ENCODE peak calls at places on chromosomes 6 and 20, in eight cellular contexts. M is HCT116, Y is upper lobe of left lung, N is stomach, Z is GM12878, F is HepG2, O is Panc1, I is suprapubic skin. A is an unnamed sample.
A peak's percentile ranks its signal among the peaks of the same experiment; 100 is the strongest.

GRCh38 chr20:50425076-50425475 is 85.1 kb upstream of the PTPN1 start:
- DNase-seq in Y (no peak), Z (no peak), I (no peak), N (no peak), O (no peak), F (peak; percentile 61), M (peak; percentile 42), A (no peak)

GRCh38 chr6:25307805-25308494 is 28.8 kb downstream of the CARMIL1 start:
- DNase-seq in F (no peak), N (no peak), M (no peak), I (no peak), O (no peak), Y (no peak), Z (no peak), A (no peak)

GRCh38 chr20:47792021-47792618 is 6.8 kb upstream of the SULF2 start:
- DNase-seq in Z (no peak), F (no peak), Y (peak; percentile 28), N (no peak), O (no peak), M (no peak), I (no peak), A (no peak)

GRCh38 chr6:154500769-154501171 is 9.7 kb downstream of the CNKSR3 start:
- DNase-seq in Z (no peak), M (no peak), I (no peak), O (no peak), F (peak; percentile 66), N (no peak), Y (no peak), A (no peak)

GRCh38 chr6:43477235-43478007 is at the start of gene TJAP1:
- DNase-seq in M (peak; percentile 64), F (peak; percentile 80), O (no peak), Z (peak; percentile 36), Y (peak; percentile 92), I (peak; percentile 95), N (peak; percentile 95), A (no peak)

GRCh38 chr20:38806855-38807655 is 1.6 kb downstream of the PPP1R16B start:
- DNase-seq in F (no peak), Z (no peak), I (no peak), N (no peak), Y (no peak), M (no peak), O (no peak), A (no peak)

GRCh38 chr20:535958-536357 is 7.6 kb downstream of the CSNK2A1 start:
- DNase-seq in O (no peak), M (no peak), N (no peak), I (no peak), Y (peak; percentile 40), F (no peak), Z (no peak), A (no peak)

GRCh38 chr20:24034820-24035219 is 46.2 kb upstream of the GGTLC1 start:
- DNase-seq in N (no peak), M (no peak), Y (peak; percentile 53), Z (no peak), F (peak; percentile 78), O (no peak), I (no peak), A (no peak)

GRCh38 chr6:165875946-165876345 is 212.9 kb upstream of the PDE10A start:
- DNase-seq in F (no peak), Y (no peak), N (no peak), M (no peak), Z (no peak), O (no peak), I (peak; percentile 54), A (no peak)

GRCh38 chr20:61930776-61931475 is 134.8 kb downstream of the TAF4 start:
- DNase-seq in N (no peak), F (no peak), Y (no peak), M (no peak), O (no peak), I (peak; percentile 75), Z (no peak), A (no peak)

GRCh38 chr6:168136001-168136400 is 57.0 kb upstream of the FRMD1 start:
- DNase-seq in O (no peak), Y (peak; percentile 5), Z (no peak), N (no peak), M (no peak), F (no peak), I (no peak), A (no peak)

DNA sequence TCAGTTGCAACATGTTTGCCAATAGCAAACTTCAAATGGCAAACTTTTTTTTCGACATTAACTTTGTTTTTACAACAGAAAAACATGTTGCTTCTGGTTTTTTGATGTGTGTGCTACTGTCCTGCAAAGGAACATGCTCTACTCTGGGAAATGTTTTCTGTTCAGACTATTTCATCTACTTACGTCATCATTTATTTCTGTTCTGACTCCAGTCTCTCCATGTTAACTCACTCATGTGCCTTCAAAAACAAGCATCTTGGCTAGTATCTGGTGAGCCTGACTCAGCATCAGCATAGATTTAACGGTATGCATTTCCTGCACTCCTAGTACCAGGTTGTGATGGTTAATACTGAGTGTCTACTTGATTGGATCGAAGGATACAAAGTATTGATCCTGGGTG is 36.1 kb upstream of the MAP7 start:
- DNase-seq in F (no peak), Z (no peak), N (no peak), M (no peak), Y (no peak), I (no peak), O (peak; percentile 41), A (no peak)
- TF ChIP-seq POLR2AphosphoS5 in F (no peak), Z (no peak), N (no peak), M (no peak), Y (no peak), I (no peak), O (no peak), A (no peak)

GRCh38 chr6:138773177-138774091 is at the start of gene CCDC28A:
- DNase-seq in O (peak; percentile 91), M (peak; percentile 93), N (peak; percentile 93), F (peak; percentile 97), I (peak; percentile 97), Y (peak; percentile 95), Z (peak; percentile 93), A (peak; percentile 97)

GRCh38 chr6:138776659-138777058 is 3.1 kb downstream of the CCDC28A start:
- DNase-seq in O (no peak), N (no peak), Y (no peak), Z (no peak), F (no peak), M (no peak), I (no peak), A (no peak)

GRCh38 chr6:138778331-138778730 is 4.8 kb downstream of the CCDC28A start:
- DNase-seq in Z (no peak), I (no peak), O (no peak), M (no peak), Y (no peak), F (no peak), N (no peak), A (no peak)

GRCh38 chr6:138772596-138773176 is 883 bp upstream of the CCDC28A start:
- DNase-seq in M (no peak), Y (no peak), Z (no peak), I (no peak), N (no peak), F (no peak), O (no peak), A (no peak)

DNA sequence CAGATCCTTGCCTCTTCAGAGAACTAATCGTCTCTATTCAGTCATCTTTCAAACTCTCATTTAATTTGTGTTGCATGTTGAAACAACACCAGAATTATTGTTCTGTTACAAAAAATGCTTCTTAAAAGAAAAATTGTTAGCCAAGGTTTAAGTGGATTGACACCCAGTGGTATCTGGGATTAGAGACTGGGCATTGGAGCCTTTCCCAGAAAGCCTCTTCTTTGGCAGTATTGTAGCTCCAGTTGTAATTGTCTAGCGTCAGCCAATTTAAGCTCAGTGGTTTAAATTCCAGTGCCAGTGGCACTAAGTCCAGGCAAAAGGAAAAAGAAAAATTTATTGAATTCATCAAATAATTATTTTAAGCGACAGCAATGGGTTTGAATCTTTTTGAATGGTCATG is 801 bp downstream of the CCDC28A start:
- DNase-seq in O (no peak), N (no peak), Y (no peak), M (no peak), F (no peak), I (no peak), Z (no peak), A (no peak)
- H3K4me3 ChIP-seq in O (peak overlapping the region; percentile 71), N (peak overlapping the region; percentile 88), Y (peak overlapping the region; percentile 70), M (peak overlapping the region; percentile 93), F (peak overlapping the region; percentile 71), I (peak overlapping the region; percentile 64), Z (peak overlapping the region; percentile 89), A (peak overlapping the region; percentile 72)

GRCh38 chr6:84344005-84344404 is 116.6 kb upstream of the CEP162 start:
- DNase-seq in M (no peak), F (no peak), I (no peak), Y (no peak), N (no peak), Z (no peak), O (no peak), A (no peak)

GRCh38 chr6:84346372-84346771 is 118.9 kb upstream of the CEP162 start:
- DNase-seq in N (no peak), O (no peak), Y (no peak), I (no peak), F (no peak), M (no peak), Z (no peak), A (no peak)

GRCh38 chr6:84340422-84340821 is 113.0 kb upstream of the CEP162 start:
- DNase-seq in O (no peak), I (no peak), N (no peak), Y (no peak), F (no peak), M (no peak), Z (no peak), A (no peak)
- H3K9me3 ChIP-seq in O (no peaks in the 10 kb centered on the region), I (no peaks in the 10 kb centered on the region), N (no peaks in the 10 kb centered on the region), Y (no peaks in the 10 kb centered on the region), F (peaks cover 5% of the 10 kb centered on the region), M (no peaks in the 10 kb centered on the region), Z (no peaks in the 10 kb centered on the region), A (no peaks in the 10 kb centered on the region)

GRCh38 chr6:31407699-31408098 is 4.3 kb downstream of the MICA start:
- DNase-seq in I (no peak), N (no peak), Z (no peak), F (no peak), Y (no peak), O (no peak), M (no peak), A (no peak)
- TF ChIP-seq POLR2AphosphoS5 in I (no peak), N (no peak), Z (no peak), F (no peak), Y (no peak), O (no peak), M (no peak), A (peak; percentile 68)

GRCh38 chr20:3798405-3798768 is 2.3 kb downstream of the CDC25B start:
- DNase-seq in Y (no peak), O (no peak), Z (no peak), I (no peak), N (no peak), F (no peak), M (no peak), A (no peak)
- H3K4me3 ChIP-seq in Y (no peak overlapping the region), O (peak overlapping the region; percentile 90), Z (peak overlapping the region; percentile 77), I (peak overlapping the region; percentile 65), N (peak overlapping the region; percentile 65), F (no peak overlapping the region), M (peak overlapping the region; percentile 66), A (no peak overlapping the region)